ENCODE peak calls at places on chromosome 15, in four cellular contexts. One of them, this sample, is unnamed.

GRCh38 chr15:65174491-65174890 is 10.7 kb downstream of the CLPX start:
- DNase-seq in heart right ventricle: no peak
- DNase-seq in fibroblast of mammary gland: no peak
- DNase-seq in gastrocnemius medialis: no peak
- DNase-seq in this sample: no peak

GRCh38 chr15:26069204-26069603 is 206.1 kb upstream of the ATP10A start:
- DNase-seq in fibroblast of mammary gland: no peak
- DNase-seq in gastrocnemius medialis: no peak
- DNase-seq in heart right ventricle: no peak
- DNase-seq in this sample: no peak

GRCh38 chr15:63870043-63870394 is 36.3 kb upstream of the HERC1 start:
- DNase-seq in heart right ventricle: no peak
- DNase-seq in gastrocnemius medialis: no peak
- DNase-seq in fibroblast of mammary gland: peak
- DNase-seq in this sample: peak

GRCh38 chr15:67903708-67904107 is 63.9 kb upstream of the RNU6-1 start:
- DNase-seq in heart right ventricle: no peak
- DNase-seq in gastrocnemius medialis: no peak
- DNase-seq in fibroblast of mammary gland: no peak
- DNase-seq in this sample: no peak

GRCh38 chr15:82942691-82943090 is 9.8 kb downstream of the HOMER2 start:
- DNase-seq in heart right ventricle: no peak
- DNase-seq in gastrocnemius medialis: peak
- DNase-seq in fibroblast of mammary gland: peak
- DNase-seq in this sample: peak

GRCh38 chr15:80820092-80820491 is 40.9 kb downstream of the CEMIP start:
- DNase-seq in fibroblast of mammary gland: no peak
- DNase-seq in gastrocnemius medialis: no peak
- DNase-seq in heart right ventricle: no peak
- DNase-seq in this sample: no peak

GRCh38 chr15:58434334-58434888 is 2.6 kb downstream of the LIPC start:
- DNase-seq in gastrocnemius medialis: no peak
- DNase-seq in fibroblast of mammary gland: no peak
- DNase-seq in heart right ventricle: no peak
- DNase-seq in this sample: no peak

GRCh38 chr15:32100286-32100685 is 70.0 kb downstream of the CHRNA7 start:
- DNase-seq in fibroblast of mammary gland: no peak
- DNase-seq in gastrocnemius medialis: no peak
- DNase-seq in heart right ventricle: no peak
- DNase-seq in this sample: no peak

GRCh38 chr15:41153733-41154132 is 37.7 kb upstream of the INO80 start:
- DNase-seq in heart right ventricle: no peak
- DNase-seq in fibroblast of mammary gland: no peak
- DNase-seq in gastrocnemius medialis: no peak
- DNase-seq in this sample: no peak

GRCh38 chr15:69939513-69940440 is 157.9 kb downstream of the TLE3 start:
- DNase-seq in fibroblast of mammary gland: no peak
- DNase-seq in heart right ventricle: no peak
- DNase-seq in gastrocnemius medialis: no peak
- DNase-seq in this sample: no peak

GRCh38 chr15:39591896-39592315 is 11.0 kb downstream of the THBS1 start:
- DNase-seq in heart right ventricle: no peak
- DNase-seq in fibroblast of mammary gland: no peak
- DNase-seq in gastrocnemius medialis: no peak
- DNase-seq in this sample: no peak

GRCh38 chr15:98650871-98651481 is 2.6 kb downstream of the IGF1R start:
- DNase-seq in heart right ventricle: no peak
- DNase-seq in fibroblast of mammary gland: peak
- DNase-seq in gastrocnemius medialis: no peak
- DNase-seq in this sample: no peak

GRCh38 chr15:52200831-52201365 is 9.7 kb upstream of the GNB5 start:
- DNase-seq in gastrocnemius medialis: no peak
- DNase-seq in heart right ventricle: no peak
- DNase-seq in fibroblast of mammary gland: no peak
- DNase-seq in this sample: no peak

GRCh38 chr15:53716909-53717878 is 42.3 kb downstream of the WDR72 start:
- DNase-seq in gastrocnemius medialis: no peak
- DNase-seq in fibroblast of mammary gland: peak
- DNase-seq in heart right ventricle: no peak
- DNase-seq in this sample: peak

GRCh38 chr15:26098801-26099200 is 235.7 kb upstream of the ATP10A start:
- DNase-seq in gastrocnemius medialis: no peak
- DNase-seq in heart right ventricle: no peak
- DNase-seq in fibroblast of mammary gland: no peak
- DNase-seq in this sample: no peak

GRCh38 chr15:80695099-80695910 is at the start of gene ABHD17C:
- DNase-seq in heart right ventricle: peak
- DNase-seq in fibroblast of mammary gland: peak
- DNase-seq in gastrocnemius medialis: peak
- DNase-seq in this sample: peak

GRCh38 chr15:90959894-90960293 is 5.2 kb downstream of the RCCD1 start:
- DNase-seq in fibroblast of mammary gland: no peak
- DNase-seq in gastrocnemius medialis: no peak
- DNase-seq in heart right ventricle: peak
- DNase-seq in this sample: no peak

GRCh38 chr15:78075490-78076230 is 1.9 kb downstream of the TBC1D2B start:
- DNase-seq in gastrocnemius medialis: no peak
- DNase-seq in fibroblast of mammary gland: peak
- DNase-seq in heart right ventricle: no peak
- DNase-seq in this sample: peak
- TF ChIP-seq CTCF in gastrocnemius medialis: no peak
- TF ChIP-seq CTCF in fibroblast of mammary gland: no peak
- TF ChIP-seq CTCF in heart right ventricle: no peak
- TF ChIP-seq CTCF in this sample: no peak

GRCh38 chr15:72341361-72341760 is 21.4 kb upstream of the CELF6 start:
- DNase-seq in heart right ventricle: no peak
- DNase-seq in gastrocnemius medialis: no peak
- DNase-seq in fibroblast of mammary gland: no peak
- DNase-seq in this sample: no peak
- TF ChIP-seq CTCF in heart right ventricle: no peak
- TF ChIP-seq CTCF in gastrocnemius medialis: no peak
- TF ChIP-seq CTCF in fibroblast of mammary gland: no peak
- TF ChIP-seq CTCF in this sample: no peak

GRCh38 chr15:74055804-74056203 is 26.5 kb downstream of the GOLGA6A start:
- DNase-seq in heart right ventricle: no peak
- DNase-seq in fibroblast of mammary gland: no peak
- DNase-seq in gastrocnemius medialis: no peak
- DNase-seq in this sample: no peak

GRCh38 chr15:74050835-74051234 is 31.5 kb downstream of the GOLGA6A start:
- DNase-seq in gastrocnemius medialis: no peak
- DNase-seq in fibroblast of mammary gland: no peak
- DNase-seq in heart right ventricle: no peak
- DNase-seq in this sample: peak

GRCh38 chr15:74053497-74053896 is 28.9 kb downstream of the GOLGA6A start:
- DNase-seq in gastrocnemius medialis: no peak
- DNase-seq in heart right ventricle: no peak
- DNase-seq in fibroblast of mammary gland: no peak
- DNase-seq in this sample: no peak

GRCh38 chr15:74050127-74050526 is 32.2 kb downstream of the GOLGA6A start:
- DNase-seq in gastrocnemius medialis: no peak
- DNase-seq in fibroblast of mammary gland: no peak
- DNase-seq in heart right ventricle: no peak
- DNase-seq in this sample: no peak

DNA sequence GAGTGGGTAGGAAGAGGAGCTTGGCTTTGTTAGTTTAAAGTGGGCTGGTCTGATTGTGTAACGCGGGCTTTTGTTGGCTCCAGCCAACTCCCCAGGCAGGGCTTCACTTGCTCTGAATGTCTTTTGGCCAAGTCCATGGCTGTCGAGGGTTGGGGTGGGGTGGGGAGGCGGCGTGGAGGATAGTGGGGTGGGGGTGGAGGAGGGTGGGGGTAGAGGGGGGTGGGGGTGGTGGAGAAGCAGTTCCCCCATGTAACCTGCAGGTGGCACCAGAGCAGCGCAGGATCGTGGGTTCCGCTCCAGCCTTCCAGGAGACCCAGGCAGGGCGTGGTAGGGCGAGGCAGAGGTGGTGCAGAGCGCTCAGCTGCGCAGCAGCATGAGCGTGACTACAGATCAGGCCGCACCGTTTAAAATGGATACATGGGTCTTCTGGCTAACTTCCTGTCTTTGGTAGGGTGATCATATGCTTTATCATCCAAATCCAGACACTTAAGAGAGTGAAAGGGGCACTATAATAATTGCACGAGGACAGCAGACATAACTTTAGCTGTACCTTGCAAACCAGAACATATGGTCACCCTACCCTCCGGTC is 28.3 kb downstream of the GOLGA6A start:
- DNase-seq in gastrocnemius medialis: peak
- DNase-seq in fibroblast of mammary gland: peak
- DNase-seq in heart right ventricle: peak
- DNase-seq in this sample: peak
- TF ChIP-seq CTCF in gastrocnemius medialis: no peak
- TF ChIP-seq CTCF in fibroblast of mammary gland: peak
- TF ChIP-seq CTCF in heart right ventricle: peak
- TF ChIP-seq CTCF in this sample: peak

DNA sequence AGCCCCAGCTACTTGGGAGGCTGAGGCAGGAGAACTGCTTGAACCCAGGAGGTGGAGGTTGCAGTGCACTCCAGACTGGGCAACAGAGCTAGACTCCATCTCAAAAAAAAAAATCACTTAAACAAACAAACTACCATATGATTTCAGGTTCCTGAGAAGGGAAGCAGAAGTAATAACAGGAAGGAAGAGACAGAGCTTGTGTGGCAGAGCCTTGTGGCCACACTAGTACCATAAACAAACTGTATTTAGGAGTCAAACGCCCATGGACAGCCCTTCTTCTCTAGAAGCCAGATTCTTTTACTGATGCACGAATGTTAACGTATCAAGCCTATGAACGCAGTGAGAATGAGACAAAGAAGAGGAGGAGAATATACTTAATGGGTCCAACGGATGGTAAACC is 12.0 kb downstream of the MTMR10 start:
- DNase-seq in heart right ventricle: no peak
- DNase-seq in fibroblast of mammary gland: no peak
- DNase-seq in gastrocnemius medialis: no peak
- DNase-seq in this sample: no peak
- TF ChIP-seq CTCF in heart right ventricle: no peak
- TF ChIP-seq CTCF in fibroblast of mammary gland: no peak
- TF ChIP-seq CTCF in gastrocnemius medialis: no peak
- TF ChIP-seq CTCF in this sample: no peak

This sample was measured in MCF 10A.